ENCODE peak calls at places on chromosome 6, in four cellular contexts. P is psoas muscle, C is gastrocnemius medialis, B is fibroblast of lung. M is an unnamed sample.

GRCh38 chr6:148317739-148318138 is 24.9 kb upstream of the SASH1 start:
- DNase-seq in P (no peak), C (no peak), B (peak), M (no peak)

GRCh38 chr6:127300411-127300810 is 33.7 kb downstream of the RNF146 start:
- DNase-seq in P (no peak), C (no peak), B (peak), M (no peak)

GRCh38 chr6:28941681-28942448 is 18.1 kb upstream of the TRIM27 start:
- DNase-seq in P (no peak), C (no peak), B (no peak), M (no peak)

GRCh38 chr6:140809694-140810101 is 1323.0 kb upstream of the GJE1 start:
- DNase-seq in P (no peak), C (no peak), B (peak), M (no peak)

GRCh38 chr6:154791561-154792317 is 58.5 kb downstream of the SCAF8 start:
- DNase-seq in P (no peak), C (no peak), B (peak), M (no peak)

GRCh38 chr6:33192671-33193602 is 670 bp upstream of the COL11A2 start:
- DNase-seq in P (peak), C (no peak), B (peak), M (no peak)

GRCh38 chr6:106149472-106150069 is 63.4 kb downstream of the PRDM1 start:
- DNase-seq in P (no peak), C (no peak), B (no peak), M (no peak)

GRCh38 chr6:52263709-52264320 is 19.5 kb upstream of the IL17F start:
- DNase-seq in P (peak), C (peak), B (peak), M (no peak)

GRCh38 chr6:26330835-26331808 is 33.9 kb upstream of the BTN3A2 start:
- DNase-seq in P (no peak), C (no peak), B (peak), M (no peak)

GRCh38 chr6:122079906-122080305 is 319.5 kb upstream of the HSF2 start:
- DNase-seq in P (no peak), C (no peak), B (no peak), M (no peak)

GRCh38 chr6:140202964-140203363 is 828.5 kb upstream of the CITED2 start:
- DNase-seq in P (no peak), C (no peak), B (no peak), M (no peak)

GRCh38 chr6:75794351-75794846 is 45.4 kb downstream of the MYO6 start:
- DNase-seq in P (no peak), C (no peak), B (no peak), M (no peak)

GRCh38 chr6:152720964-152721363 is 23.3 kb downstream of the MYCT1 start:
- DNase-seq in P (no peak), C (no peak), B (peak), M (no peak)

GRCh38 chr6:121205569-121205968 is 128.7 kb downstream of the TBC1D32 start:
- DNase-seq in P (no peak), C (no peak), B (no peak), M (no peak)

GRCh38 chr6:44367686-44368085 is 19.8 kb upstream of the CDC5L start:
- DNase-seq in P (no peak), C (no peak), B (no peak), M (no peak)

GRCh38 chr6:31829633-31830492 is 2.3 kb downstream of the HSPA1B start:
- DNase-seq in P (no peak), C (peak), B (no peak), M (no peak)

GRCh38 chr6:56374841-56375369 is 127.5 kb upstream of the COL21A1 start:
- DNase-seq in P (no peak), C (peak), B (peak), M (no peak)

GRCh38 chr6:134175532-134176282 is 123.3 kb upstream of the SLC2A12 start:
- DNase-seq in P (peak), C (peak), B (peak), M (peak)

GRCh38 chr6:65123516-65123915 is 583.5 kb downstream of the EYS start:
- DNase-seq in P (no peak), C (no peak), B (no peak), M (no peak)

GRCh38 chr6:14467591-14467990 is 350.0 kb downstream of the CD83 start:
- DNase-seq in P (no peak), C (no peak), B (peak), M (no peak)

GRCh38 chr6:28245206-28245941 is 6.7 kb downstream of the ZKSCAN4 start:
- DNase-seq in P (no peak), C (no peak), B (no peak), M (no peak)

GRCh38 chr6:28880519-28880893 is 43.3 kb downstream of the TRIM27 start:
- DNase-seq in P (no peak), C (no peak), B (no peak), M (no peak)

GRCh38 chr6:155275808-155276480 is 12.1 kb downstream of the CLDN20 start:
- DNase-seq in P (no peak), C (no peak), B (peak), M (no peak)

GRCh38 chr6:54386295-54386694 is 78.1 kb downstream of the TINAG start:
- DNase-seq in P (no peak), C (no peak), B (no peak), M (no peak)

GRCh38 chr6:137432054-137432545 is 62.1 kb downstream of the OLIG3 start:
- DNase-seq in P (no peak), C (no peak), B (no peak), M (no peak)

GRCh38 chr6:20811112-20811746 is 277.0 kb downstream of the CDKAL1 start:
- DNase-seq in P (no peak), C (no peak), B (peak), M (no peak)

GRCh38 chr6:15266423-15266996 is 20.6 kb downstream of the JARID2 start:
- DNase-seq in P (peak), C (peak), B (no peak), M (peak)

GRCh38 chr6:143267740-143268139 is 182.8 kb downstream of the ADAT2 start:
- DNase-seq in P (no peak), C (no peak), B (no peak), M (no peak)

GRCh38 chr6:170583736-170584180 is 679 bp downstream of the PDCD2 start:
- DNase-seq in P (no peak), C (no peak), B (no peak), M (no peak)
- TF ChIP-seq CTCF in P (no peak), C (no peak), B (no peak), M (no peak)

GRCh38 chr6:113970808-113971676 is at the start of gene HDAC2:
- DNase-seq in P (peak), C (peak), B (peak), M (peak)
- TF ChIP-seq CTCF in P (no peak), C (peak), B (no peak), M (no peak)

DNA sequence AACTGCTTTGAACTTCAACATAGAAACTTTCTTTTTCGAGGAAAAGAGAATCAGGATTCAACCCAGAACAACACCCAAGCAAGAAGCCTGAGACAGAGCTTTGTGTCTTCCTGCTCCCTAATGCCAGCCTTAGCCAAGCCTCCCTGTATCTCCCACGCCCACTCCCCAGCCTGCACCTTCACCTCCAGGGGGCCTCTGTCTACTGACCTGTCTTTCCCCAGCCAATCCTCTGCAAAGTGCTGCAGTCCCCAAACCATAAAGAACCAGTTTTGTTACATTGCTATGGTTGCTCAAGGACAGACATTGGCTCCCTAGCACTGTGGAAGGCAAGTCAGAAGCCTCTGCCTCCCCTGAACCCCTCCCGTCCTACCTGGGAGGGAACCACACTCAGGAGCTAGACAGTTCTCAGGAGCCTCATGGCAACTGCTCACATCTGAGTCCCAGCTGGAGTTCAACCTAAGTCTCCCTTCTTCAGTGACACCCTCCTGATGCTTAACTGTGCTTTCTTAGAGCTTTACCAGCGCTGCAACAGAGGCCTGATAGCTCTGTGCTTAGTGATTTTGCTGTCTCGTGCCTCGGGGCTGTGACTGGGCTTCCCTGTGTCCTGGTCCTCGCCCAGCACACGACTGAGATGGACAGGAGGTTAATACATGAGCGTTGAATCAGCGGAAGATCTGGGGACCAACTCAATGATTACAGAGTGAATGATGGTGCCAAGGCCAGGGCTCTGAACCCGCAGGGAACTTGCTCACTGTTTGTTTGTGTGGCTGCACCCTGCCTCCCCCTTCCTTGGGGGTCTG is 101.5 kb upstream of the DUSP22 start:
- DNase-seq in P (no peak), C (no peak), B (no peak), M (no peak)
- TF ChIP-seq CTCF in P (no peak), C (no peak), B (no peak), M (no peak)

GRCh38 chr6:34970962-34971361 is 81.9 kb downstream of the ANKS1A start:
- DNase-seq in P (no peak), C (no peak), B (peak), M (no peak)

GRCh38 chr6:34970487-34970886 is 81.4 kb downstream of the ANKS1A start:
- DNase-seq in P (no peak), C (no peak), B (no peak), M (no peak)

GRCh38 chr6:34974249-34974642 is 85.2 kb downstream of the ANKS1A start:
- DNase-seq in P (no peak), C (no peak), B (no peak), M (no peak)

GRCh38 chr6:34969662-34970265 is 80.7 kb downstream of the ANKS1A start:
- DNase-seq in P (no peak), C (no peak), B (peak), M (no peak)

DNA sequence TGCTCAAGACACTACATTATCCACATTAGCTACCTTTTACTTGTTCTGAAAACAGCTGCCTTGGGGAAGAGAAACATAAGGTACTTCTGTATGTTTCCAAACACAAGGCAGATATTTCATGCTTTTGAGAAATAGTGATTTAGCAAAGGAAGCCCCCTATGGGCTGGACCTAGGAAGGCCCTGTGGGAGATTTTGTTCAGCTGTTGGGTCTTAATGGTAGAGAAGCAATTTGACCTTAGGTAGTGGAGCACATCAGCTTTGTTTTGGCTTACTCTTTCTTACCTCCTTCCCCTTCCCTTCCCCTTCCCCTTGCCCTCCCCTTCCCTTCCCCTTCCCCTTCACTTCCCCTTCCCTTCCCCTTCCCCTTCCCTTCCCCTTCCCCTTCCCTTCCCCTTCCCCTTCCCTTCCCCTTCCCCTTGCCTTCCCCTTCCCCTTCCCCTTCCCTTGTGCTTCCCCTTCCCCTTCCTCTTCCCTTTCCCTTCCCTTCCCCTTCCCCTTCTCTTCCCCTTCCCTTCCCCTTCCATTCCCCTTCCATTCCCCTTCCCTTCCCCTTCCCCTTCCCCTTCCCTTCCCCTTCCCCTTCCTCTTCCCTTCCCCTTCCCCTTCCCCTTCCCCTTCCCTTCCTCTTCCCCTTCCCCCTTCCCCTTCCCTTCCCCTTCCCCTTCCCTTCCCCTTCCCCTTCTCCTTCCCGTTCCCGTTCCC is 84.6 kb downstream of the ANKS1A start:
- DNase-seq in P (no peak), C (no peak), B (no peak), M (no peak)
- TF ChIP-seq CTCF in P (no peak), C (no peak), B (no peak), M (no peak)

DNA sequence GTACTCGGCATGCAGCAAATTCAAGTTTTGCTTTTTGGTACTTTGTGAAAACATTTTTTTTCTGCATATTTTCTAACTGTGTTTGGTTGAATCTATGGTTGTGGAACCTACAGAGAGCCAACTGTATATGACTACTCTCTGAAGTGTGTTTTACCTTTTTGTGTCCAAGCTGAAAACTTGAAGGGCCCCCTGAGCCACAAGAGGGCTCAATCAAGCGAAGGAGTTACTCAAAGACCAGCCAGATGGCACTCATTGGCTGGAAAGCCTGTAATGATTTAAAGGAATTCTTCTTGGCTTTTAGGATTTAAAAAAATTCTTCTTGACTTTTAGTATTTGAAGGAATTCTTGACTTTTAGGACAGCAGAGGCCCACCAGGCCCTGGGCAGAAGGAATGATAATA is 27.0 kb upstream of the ECI2 start:
- DNase-seq in P (no peak), C (no peak), B (no peak), M (no peak)
- TF ChIP-seq CTCF in P (no peak), C (no peak), B (no peak), M (no peak)

GRCh38 chr6:125780540-125781306 is 10.0 kb upstream of the NCOA7 start:
- DNase-seq in P (peak), C (peak), B (peak), M (peak)

GRCh38 chr6:125781307-125781868 is 9.4 kb upstream of the NCOA7 start:
- DNase-seq in P (no peak), C (no peak), B (peak), M (peak)

GRCh38 chr6:125784365-125784764 is 6.4 kb upstream of the NCOA7 start:
- DNase-seq in P (no peak), C (no peak), B (peak), M (no peak)

GRCh38 chr6:125779924-125780539 is 10.7 kb upstream of the NCOA7 start:
- DNase-seq in P (peak), C (peak), B (peak), M (peak)
- TF ChIP-seq CTCF in P (peak), C (peak), B (peak), M (peak)

GRCh38 chr6:157669747-157670216 is 153.3 kb upstream of the SNX9 start:
- DNase-seq in P (peak), C (peak), B (peak), M (no peak)
- TF ChIP-seq CTCF in P (peak), C (no peak), B (peak), M (no peak)

M was measured in CD14-positive monocyte.